ENCODE peak calls at places on chromosomes 2 and 18, in four cellular contexts. K, I, H and U are unnamed samples. For H3K27me3 and H3K4me1, the result is how much of the 10 kb centered on the place peaks cover.

GRCh38 chr2:62056341-62056740 is 139.6 kb upstream of the B3GNT2 start:
- DNase-seq in H (no peak), I (no peak), K (no peak), U (no peak)

GRCh38 chr18:10414293-10414842 is 40.1 kb upstream of the APCDD1 start:
- DNase-seq in I (no peak), H (no peak), K (no peak), U (no peak)

GRCh38 chr2:217729426-217730058 is 273.3 kb downstream of the TNS1 start:
- DNase-seq in H (no peak), I (no peak), K (no peak), U (peak)

GRCh38 chr2:67954125-67954748 is 108.6 kb downstream of the C1D start:
- DNase-seq in I (no peak), H (no peak), K (no peak), U (no peak)

GRCh38 chr2:160666019-160666676 is 172.5 kb upstream of the RBMS1 start:
- DNase-seq in H (no peak), K (no peak), I (peak), U (no peak)

GRCh38 chr2:127415593-127416485 is 2.4 kb upstream of the PROC start:
- DNase-seq in I (peak), K (no peak), H (peak), U (peak)

GRCh38 chr2:205462681-205463345 is 219.5 kb upstream of the NRP2 start:
- DNase-seq in K (no peak), I (no peak), H (no peak), U (no peak)

GRCh38 chr2:220147590-220147989 is 520.2 kb downstream of the SLC4A3 start:
- DNase-seq in H (no peak), K (no peak), I (no peak), U (no peak)

DNA sequence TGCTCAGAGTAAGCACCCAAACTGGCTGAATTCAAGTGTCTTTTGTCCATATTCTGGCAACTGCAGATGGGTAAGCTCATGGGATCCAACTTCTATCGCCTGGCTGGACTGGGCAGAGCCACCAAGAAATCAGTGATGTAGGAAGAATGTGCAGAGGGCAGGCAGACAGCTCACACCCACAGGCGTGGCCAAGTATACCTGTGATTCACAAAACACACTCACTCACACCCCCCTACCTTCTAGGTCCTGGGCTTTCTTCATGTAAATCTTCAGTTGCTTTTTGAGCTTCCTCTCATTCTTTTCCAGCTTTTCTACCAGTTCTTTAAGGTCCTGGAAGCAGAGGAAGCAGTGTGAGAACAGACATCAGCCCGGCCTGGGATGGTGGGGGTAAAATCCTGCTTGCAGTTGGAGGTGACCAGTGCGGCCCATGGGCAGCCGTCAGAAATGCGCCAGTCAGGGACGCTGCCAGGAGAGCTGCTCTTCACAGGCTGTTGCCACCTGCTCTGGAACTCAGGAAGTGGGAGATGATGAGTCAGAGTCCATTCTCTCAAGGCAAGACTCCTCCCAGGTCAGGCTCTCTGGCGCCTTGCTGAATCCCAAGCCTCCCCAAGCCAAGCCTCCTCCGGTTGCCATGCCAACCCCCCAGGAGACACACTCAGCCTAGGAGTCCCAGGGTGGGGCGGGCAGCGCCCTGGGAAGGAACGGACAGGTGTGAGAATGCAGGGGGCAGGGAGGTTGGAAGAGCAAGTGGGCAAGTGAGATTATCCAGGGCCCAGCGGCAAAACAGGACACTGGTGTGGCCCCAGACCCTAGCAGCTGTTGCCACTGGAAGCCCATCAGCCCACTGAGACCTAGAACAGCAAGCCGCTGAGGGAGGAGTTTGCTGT is 36.2 kb upstream of the ACAA2 start:
- DNase-seq in K (no peak), H (no peak), I (no peak), U (peak)
- H3K27me3 ChIP-seq in K (under half), H (under half), I (under half), U (under half)

GRCh38 chr18:48803951-48804855 is 146.6 kb downstream of the SMAD7 start:
- DNase-seq in H (peak), K (peak), I (no peak), U (no peak)

GRCh38 chr18:48804856-48805610 is 145.7 kb downstream of the SMAD7 start:
- DNase-seq in K (peak), I (no peak), H (peak), U (no peak)

GRCh38 chr18:48808476-48808875 is 142.3 kb downstream of the SMAD7 start:
- DNase-seq in K (no peak), I (no peak), H (no peak), U (no peak)

GRCh38 chr18:48805826-48806535 is 144.8 kb downstream of the SMAD7 start:
- DNase-seq in K (peak), H (peak), I (no peak), U (no peak)

DNA sequence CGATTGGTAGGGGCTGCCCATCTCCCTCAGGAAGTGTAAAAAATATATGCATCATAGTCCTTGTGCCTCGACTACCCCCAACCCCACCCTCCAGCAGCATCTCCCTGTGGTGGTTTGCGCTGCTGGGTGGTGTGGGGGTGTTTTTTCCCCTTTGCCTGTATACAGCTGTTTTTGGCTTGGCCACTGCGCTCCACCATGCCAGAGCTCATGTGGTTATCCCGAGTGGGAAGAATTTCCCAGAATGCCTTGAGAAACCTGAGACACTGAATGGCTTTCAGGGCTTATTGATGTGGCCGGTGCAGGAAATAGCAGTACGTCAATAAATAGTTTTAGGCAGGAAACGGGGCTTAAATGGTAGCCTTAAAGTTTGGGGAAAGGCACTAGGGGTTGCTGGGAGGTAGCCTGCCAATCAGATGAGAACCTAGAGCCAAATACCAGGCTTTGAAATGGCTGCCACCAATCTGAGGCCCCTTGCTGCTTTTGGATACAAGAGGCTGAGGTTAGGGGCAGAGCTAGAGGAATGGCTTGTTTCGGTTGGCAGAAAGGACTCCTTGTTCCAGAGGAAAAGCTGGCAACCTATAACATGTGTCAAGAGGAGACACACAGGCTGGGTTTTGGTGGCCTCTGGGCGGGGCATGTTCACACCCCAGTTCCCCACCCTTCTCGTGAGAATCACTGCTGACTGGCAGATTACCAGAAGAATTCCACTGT is 144.1 kb downstream of the SMAD7 start:
- DNase-seq in H (peak), K (peak), I (peak), U (no peak)
- H3K4me1 ChIP-seq in H (half or more), K (under half), I (under half), U (under half)

DNA sequence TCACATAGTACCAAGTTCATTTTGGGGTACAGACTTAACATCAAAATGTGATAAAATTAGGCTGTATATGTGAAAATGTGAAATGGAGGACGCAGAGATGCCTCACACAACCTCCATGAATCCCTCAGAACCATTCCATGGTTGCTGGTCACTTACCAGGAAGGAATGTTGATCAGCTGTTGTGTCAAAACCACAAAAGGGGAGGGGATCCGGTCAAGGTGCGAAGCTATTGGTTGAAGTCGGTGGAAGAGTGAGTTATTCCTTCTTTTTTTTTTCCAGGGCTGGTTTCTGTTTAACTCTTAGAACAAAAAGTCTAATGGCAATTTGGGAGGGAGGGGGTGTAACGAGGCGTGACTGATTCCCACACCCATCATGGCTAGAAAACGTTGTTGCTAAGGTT is 32.3 kb upstream of the REG3A start:
- DNase-seq in I (no peak), K (no peak), H (no peak), U (no peak)
- H3K4me3 ChIP-seq in I (no peak), K (no peak), H (no peak), U (no peak)

DNA sequence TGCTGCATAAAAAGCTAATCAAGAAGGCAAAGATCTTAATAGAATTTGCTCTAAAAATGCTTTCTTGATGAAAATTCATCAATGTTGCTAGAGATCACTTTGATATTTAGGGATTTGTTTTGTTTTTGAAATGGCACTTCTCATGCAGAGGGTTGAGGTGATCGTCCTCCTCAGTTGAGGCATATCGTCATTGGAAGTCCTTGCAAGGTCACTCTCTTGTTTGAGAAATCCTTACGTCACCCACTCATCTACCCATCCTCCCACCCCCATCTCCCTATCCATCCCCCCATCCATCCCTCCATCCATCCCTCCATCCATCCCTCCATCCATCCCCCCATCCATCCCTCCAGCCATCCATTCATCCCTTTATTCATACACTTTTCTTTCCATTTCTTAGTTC is 133.7 kb downstream of the THNSL2 start:
- DNase-seq in H (no peak), I (no peak), K (no peak), U (no peak)
- H3K27me3 ChIP-seq in H (under half), I (under half), K (under half), U (under half)